ENCODE peak calls at places on chromosome 16, in six cellular contexts. R is neural progenitor cell, W is cardiac muscle cell, L is keratinocyte, J is AG04449, G is A549. H is an unnamed sample.
A peak's percentile ranks its signal among the peaks of the same experiment; 100 is the strongest.

GRCh38 chr16:19810817-19811731 is 73.6 kb downstream of the GPRC5B start:
- DNase-seq in R (no peak), W (no peak), L (peak; percentile 55), J (peak; percentile 36), G (peak; percentile 79), H (peak; percentile 94)

GRCh38 chr16:17364319-17365210 is 106.2 kb downstream of the XYLT1 start:
- DNase-seq in R (no peak), W (no peak), L (no peak), J (peak; percentile 85), G (no peak), H (no peak)

GRCh38 chr16:2364638-2365210 is 24.2 kb upstream of the ABCA3 start:
- DNase-seq in R (no peak), W (no peak), L (no peak), J (no peak), G (no peak), H (no peak)

GRCh38 chr16:61836804-61837398 is 199.3 kb downstream of the CDH8 start:
- DNase-seq in R (peak; percentile 83), W (peak; percentile 15), L (no peak), J (no peak), G (no peak), H (peak; percentile 45)

GRCh38 chr16:19776147-19776546 is 58.1 kb downstream of the IQCK start:
- DNase-seq in R (no peak), W (no peak), L (no peak), J (no peak), G (no peak), H (no peak)

GRCh38 chr16:48158296-48158695 is 2.5 kb upstream of the ABCC12 start:
- DNase-seq in R (no peak), W (no peak), L (peak; percentile 88), J (peak; percentile 12), G (peak; percentile 21), H (peak; percentile 55)

GRCh38 chr16:62041401-62041800 is 5.2 kb upstream of the CDH8 start:
- DNase-seq in R (peak; percentile 84), W (peak; percentile 73), L (no peak), J (peak; percentile 7), G (peak; percentile 5), H (peak; percentile 65)

GRCh38 chr16:1152651-1153259 is at the start of gene CACNA1H:
- DNase-seq in R (peak; percentile 86), W (peak; percentile 73), L (no peak), J (no peak), G (peak; percentile 58), H (no peak)

GRCh38 chr16:11615756-11616447 is 29.2 kb upstream of the LITAF start:
- DNase-seq in R (no peak), W (no peak), L (no peak), J (no peak), G (no peak), H (no peak)

GRCh38 chr16:558298-559020 is 1.7 kb upstream of the PRR35 start:
- DNase-seq in R (no peak), W (no peak), L (no peak), J (no peak), G (no peak), H (no peak)

GRCh38 chr16:30956601-30957455 is 726 bp upstream of the SETD1A start:
- DNase-seq in R (peak; percentile 89), W (peak; percentile 86), L (no peak), J (no peak), G (peak; percentile 79), H (peak; percentile 79)

GRCh38 chr16:81738831-81739496 is 40.1 kb upstream of the PLCG2 start:
- DNase-seq in R (no peak), W (no peak), L (no peak), J (no peak), G (no peak), H (no peak)

GRCh38 chr16:54375056-54375455 is 88.5 kb upstream of the IRX3 start:
- DNase-seq in R (peak; percentile 75), W (no peak), L (no peak), J (no peak), G (no peak), H (no peak)

GRCh38 chr16:64206877-64207276 is 915.0 kb downstream of the CDH11 start:
- DNase-seq in R (peak; percentile 21), W (no peak), L (no peak), J (no peak), G (no peak), H (no peak)

GRCh38 chr16:17270683-17271109 is 200.1 kb downstream of the XYLT1 start:
- DNase-seq in R (no peak), W (no peak), L (no peak), J (no peak), G (no peak), H (no peak)

GRCh38 chr16:73189132-73189531 is 141.2 kb upstream of the ZFHX3 start:
- DNase-seq in R (no peak), W (no peak), L (no peak), J (no peak), G (no peak), H (no peak)

GRCh38 chr16:23694707-23695373 is 16.2 kb downstream of the PLK1 start:
- DNase-seq in R (peak; percentile 83), W (peak; percentile 61), L (no peak), J (no peak), G (no peak), H (peak; percentile 15)

GRCh38 chr16:82504811-82505210 is 122.0 kb upstream of the CDH13 start:
- DNase-seq in R (no peak), W (peak; percentile 4), L (no peak), J (no peak), G (no peak), H (no peak)

GRCh38 chr16:1048442-1049112 is 24.0 kb upstream of the SSTR5 start:
- DNase-seq in R (peak; percentile 89), W (peak; percentile 83), L (no peak), J (no peak), G (peak; percentile 69), H (peak; percentile 27)

GRCh38 chr16:23682181-23682580 is 3.5 kb downstream of the PLK1 start:
- DNase-seq in R (no peak), W (no peak), L (no peak), J (no peak), G (no peak), H (no peak)

GRCh38 chr16:73329363-73330306 is 281.7 kb upstream of the ZFHX3 start:
- DNase-seq in R (peak; percentile 51), W (peak; percentile 75), L (no peak), J (no peak), G (no peak), H (no peak)

GRCh38 chr16:7137560-7138330 is 194.9 kb upstream of the RBFOX1 start:
- DNase-seq in R (no peak), W (no peak), L (no peak), J (no peak), G (peak; percentile 20), H (no peak)

GRCh38 chr16:31082368-31083045 is 6.2 kb downstream of the PRSS53 start:
- DNase-seq in R (no peak), W (no peak), L (no peak), J (no peak), G (no peak), H (no peak)

GRCh38 chr16:22300427-22301071 is 3.3 kb downstream of the POLR3E start:
- DNase-seq in R (peak; percentile 69), W (peak; percentile 65), L (no peak), J (no peak), G (peak; percentile 76), H (peak; percentile 45)

GRCh38 chr16:83116274-83116892 is 489.6 kb downstream of the CDH13 start:
- DNase-seq in R (no peak), W (no peak), L (no peak), J (no peak), G (no peak), H (no peak)

GRCh38 chr16:78147846-78148535 is 48.5 kb downstream of the WWOX start:
- DNase-seq in R (no peak), W (no peak), L (no peak), J (no peak), G (no peak), H (no peak)

DNA sequence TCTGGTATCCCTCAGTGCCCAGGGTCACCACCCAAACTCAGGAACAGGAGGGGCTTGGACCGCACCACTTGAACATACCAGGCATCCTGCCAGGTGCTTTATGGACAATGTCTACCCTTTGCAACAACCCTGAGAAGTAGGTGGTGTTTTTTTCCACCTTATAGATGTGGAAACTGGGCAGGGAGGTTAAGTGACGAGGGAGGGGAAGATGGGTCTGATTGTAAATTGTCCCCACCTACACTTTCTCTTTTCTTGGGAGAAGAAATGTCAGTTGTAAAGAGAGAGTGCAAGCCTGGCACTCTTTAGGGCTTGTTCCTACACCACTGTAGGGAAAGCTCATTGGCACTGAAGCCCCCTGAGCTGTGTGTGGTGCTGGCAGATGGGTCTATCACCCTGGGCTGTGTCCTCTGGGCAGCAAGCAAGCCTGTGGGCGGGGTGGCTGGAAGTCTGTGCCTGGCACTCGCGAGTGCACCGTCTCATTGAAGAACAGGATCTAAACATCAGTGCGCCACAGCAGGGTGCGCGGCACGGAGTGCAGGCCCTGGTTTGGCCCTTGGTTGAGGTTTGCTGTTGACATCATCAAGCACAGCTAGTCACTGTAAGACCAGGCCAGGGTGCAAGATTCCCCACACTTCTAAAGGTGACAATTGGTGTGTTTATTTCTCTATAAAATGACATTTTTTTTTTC is 15.1 kb downstream of the NOD2 start:
- DNase-seq in R (no peak), W (no peak), L (no peak), J (no peak), G (no peak), H (no peak)
- TF ChIP-seq CTCF in R (no peak), W (no peak), L (no peak), J (no peak), G (no peak), H (no peak)

GRCh38 chr16:76963614-76964315 is 227.2 kb upstream of the MON1B start:
- DNase-seq in R (no peak), W (no peak), L (no peak), J (no peak), G (no peak), H (no peak)
- H3K4me3 ChIP-seq in R (no peak overlapping the region), W (no peak overlapping the region), L (no peak overlapping the region), J (no peak overlapping the region), G (no peak overlapping the region), H (no peak overlapping the region)

GRCh38 chr16:20899503-20900298 is 457 bp downstream of the DCUN1D3 start:
- DNase-seq in R (no peak), W (peak; percentile 20), L (no peak), J (no peak), G (no peak), H (no peak)
- TF ChIP-seq CTCF in R (no peak), W (no peak), L (no peak), J (no peak), G (no peak), H (no peak)

GRCh38 chr16:85567101-85567866 is 45.8 kb upstream of the GSE1 start:
- DNase-seq in R (no peak), W (no peak), L (no peak), J (no peak), G (no peak), H (no peak)

GRCh38 chr16:85569039-85569614 is 44.0 kb upstream of the GSE1 start:
- DNase-seq in R (no peak), W (no peak), L (no peak), J (no peak), G (no peak), H (no peak)

GRCh38 chr16:85570213-85570734 is 42.8 kb upstream of the GSE1 start:
- DNase-seq in R (no peak), W (no peak), L (no peak), J (no peak), G (no peak), H (no peak)

GRCh38 chr16:85569615-85570212 is 43.4 kb upstream of the GSE1 start:
- DNase-seq in R (no peak), W (no peak), L (no peak), J (no peak), G (no peak), H (peak; percentile 81)

DNA sequence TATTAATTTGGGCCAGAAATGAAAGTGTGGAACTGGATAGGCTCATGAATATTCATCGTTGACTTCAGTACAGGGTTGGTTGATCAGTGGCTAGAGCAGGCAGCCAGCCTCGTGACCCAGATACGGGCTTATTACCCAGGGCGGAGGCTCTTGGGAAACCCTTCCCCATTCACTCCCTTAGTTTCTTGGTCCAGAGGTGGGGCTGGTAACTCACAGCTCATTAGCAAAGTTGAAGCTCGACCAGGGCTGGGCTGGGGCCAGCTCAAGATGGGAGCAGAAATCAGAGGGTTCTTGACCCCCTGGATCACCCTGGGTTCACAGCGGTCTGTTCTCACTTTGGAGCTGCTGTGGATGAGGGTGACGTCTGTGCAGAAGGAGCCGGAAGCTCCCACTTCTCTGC is 44.6 kb upstream of the GSE1 start:
- DNase-seq in R (no peak), W (no peak), L (no peak), J (no peak), G (no peak), H (no peak)
- H3K4me3 ChIP-seq in R (no peak overlapping the region), W (no peak overlapping the region), L (no peak overlapping the region), J (no peak overlapping the region), G (no peak overlapping the region), H (no peak overlapping the region)

H was measured in brain microvascular endothelial cell.